ENCODE peak calls at places on chromosomes 11 and 22, in nine cellular contexts. W is neuronal stem cell, O is H7, Z is MG63, E is heart right ventricle, B is BE2C, A is mucosa of descending colon, S is left lung, R is colonic mucosa. I is an unnamed sample.

GRCh38 chr11:82854242-82854641 is 46.0 kb downstream of the PRCP start:
- DNase-seq in S (no peak), R (no peak), O (no peak), B (no peak), Z (no peak), W (no peak), E (no peak), A (no peak), I (no peak)

GRCh38 chr22:27876684-27877083 is 42.4 kb downstream of the PITPNB start:
- DNase-seq in R (no peak), B (no peak), O (no peak), E (no peak), Z (no peak), S (no peak), A (no peak), W (no peak), I (no peak)

GRCh38 chr11:3120071-3120792 is 44.9 kb downstream of the OSBPL5 start:
- DNase-seq in Z (no peak), S (peak; percentile 62), O (peak; percentile 23), E (peak; percentile 12), A (no peak), R (no peak), W (no peak), B (peak; percentile 3), I (no peak)

GRCh38 chr11:120912504-120912903 is 111.4 kb upstream of the TBCEL start:
- DNase-seq in E (no peak), A (peak; percentile 12), S (no peak), W (no peak), R (no peak), Z (no peak), O (peak; percentile 78), B (no peak), I (no peak)

GRCh38 chr11:128500488-128500887 is 86.9 kb downstream of the ETS1 start:
- DNase-seq in Z (no peak), E (no peak), S (no peak), A (no peak), R (no peak), B (no peak), O (no peak), W (no peak), I (no peak)

GRCh38 chr11:58788355-58789023 is 56.0 kb downstream of the GLYATL2 start:
- DNase-seq in R (peak; percentile 45), O (peak; percentile 19), W (peak; percentile 31), Z (peak; percentile 26), E (no peak), B (peak; percentile 28), S (no peak), A (peak; percentile 28), I (no peak)

GRCh38 chr11:16981651-16982194 is 32.5 kb downstream of the PLEKHA7 start:
- DNase-seq in B (no peak), O (peak; percentile 55), S (no peak), A (no peak), W (peak; percentile 76), R (no peak), E (no peak), Z (no peak), I (peak; percentile 3)

GRCh38 chr22:36369004-36369921 is 18.5 kb downstream of the MYH9 start:
- DNase-seq in S (no peak), W (no peak), B (no peak), R (no peak), A (no peak), Z (no peak), E (no peak), O (peak; percentile 65), I (no peak)

GRCh38 chr11:8683115-8683807 is 669 bp downstream of the RPL27A start:
- DNase-seq in E (no peak), W (no peak), S (no peak), Z (no peak), O (no peak), R (no peak), B (no peak), A (no peak), I (no peak)

GRCh38 chr22:29877620-29878019 is 5.4 kb upstream of the MTMR3 start:
- DNase-seq in O (no peak), W (no peak), B (no peak), A (no peak), Z (no peak), R (no peak), S (no peak), E (no peak), I (no peak)

GRCh38 chr11:57311109-57311936 is 13.4 kb downstream of the TNKS1BP1 start:
- DNase-seq in A (peak; percentile 92), S (peak; percentile 94), Z (peak; percentile 99), E (peak; percentile 90), W (peak; percentile 75), O (peak; percentile 99), R (peak; percentile 94), B (peak; percentile 88), I (peak; percentile 79)

GRCh38 chr11:118572914-118573550 is 823 bp downstream of the ARCN1 start:
- DNase-seq in E (no peak), S (no peak), A (peak; percentile 16), W (peak; percentile 11), B (no peak), R (peak; percentile 29), Z (no peak), O (peak; percentile 39), I (no peak)

GRCh38 chr22:36940676-36941075 is 27.2 kb downstream of the CSF2RB start:
- DNase-seq in B (no peak), S (no peak), Z (no peak), R (no peak), E (no peak), A (no peak), W (no peak), O (peak; percentile 30), I (no peak)

GRCh38 chr11:2211113-2211971 is 39.7 kb upstream of the TH start:
- DNase-seq in W (peak; percentile 51), B (no peak), E (peak; percentile 6), R (peak; percentile 78), S (peak; percentile 65), A (peak; percentile 57), O (peak; percentile 38), Z (no peak), I (no peak)

GRCh38 chr22:36977401-36977861 is 41.8 kb downstream of the TST start:
- DNase-seq in E (peak; percentile 63), S (peak; percentile 90), Z (peak; percentile 64), A (peak; percentile 86), W (peak; percentile 40), O (peak; percentile 88), R (peak; percentile 77), B (peak; percentile 84), I (no peak)

GRCh38 chr11:95985174-95985808 is 61.4 kb upstream of the MTMR2 start:
- DNase-seq in B (no peak), Z (no peak), R (no peak), A (no peak), O (no peak), W (no peak), S (no peak), E (no peak), I (no peak)

DNA sequence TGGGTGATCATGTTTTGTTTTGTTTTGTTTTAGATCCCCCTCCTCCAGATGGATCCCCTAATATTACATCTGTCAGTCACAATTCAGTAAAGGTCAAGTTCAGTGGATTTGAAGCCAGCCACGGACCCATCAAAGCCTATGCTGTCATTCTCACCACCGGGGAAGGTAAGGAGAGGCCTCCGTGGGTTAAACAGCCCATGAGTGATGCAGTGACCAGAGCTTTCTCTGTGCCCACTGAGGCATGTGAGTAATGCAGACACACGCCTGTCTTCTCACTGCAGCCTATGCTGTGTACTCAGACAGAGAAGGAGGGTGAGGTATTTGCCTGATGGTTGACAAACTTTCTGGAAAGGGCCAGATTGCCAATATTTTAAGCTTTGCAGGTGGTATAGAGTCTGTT is 73.7 kb upstream of the OR4B1 start:
- DNase-seq in W (no peak), Z (no peak), R (no peak), A (no peak), S (no peak), O (no peak), B (no peak), E (no peak), I (no peak)
- H3K36me3 ChIP-seq in W (peaks cover 57% of the 10 kb centered on the region), Z (peaks cover 60% of the 10 kb centered on the region), R (peaks cover 4% of the 10 kb centered on the region), A (no peaks in the 10 kb centered on the region), S (no peaks in the 10 kb centered on the region), O (no peaks in the 10 kb centered on the region), B (no peaks in the 10 kb centered on the region), E (no peaks in the 10 kb centered on the region), I (peaks cover 15% of the 10 kb centered on the region)

DNA sequence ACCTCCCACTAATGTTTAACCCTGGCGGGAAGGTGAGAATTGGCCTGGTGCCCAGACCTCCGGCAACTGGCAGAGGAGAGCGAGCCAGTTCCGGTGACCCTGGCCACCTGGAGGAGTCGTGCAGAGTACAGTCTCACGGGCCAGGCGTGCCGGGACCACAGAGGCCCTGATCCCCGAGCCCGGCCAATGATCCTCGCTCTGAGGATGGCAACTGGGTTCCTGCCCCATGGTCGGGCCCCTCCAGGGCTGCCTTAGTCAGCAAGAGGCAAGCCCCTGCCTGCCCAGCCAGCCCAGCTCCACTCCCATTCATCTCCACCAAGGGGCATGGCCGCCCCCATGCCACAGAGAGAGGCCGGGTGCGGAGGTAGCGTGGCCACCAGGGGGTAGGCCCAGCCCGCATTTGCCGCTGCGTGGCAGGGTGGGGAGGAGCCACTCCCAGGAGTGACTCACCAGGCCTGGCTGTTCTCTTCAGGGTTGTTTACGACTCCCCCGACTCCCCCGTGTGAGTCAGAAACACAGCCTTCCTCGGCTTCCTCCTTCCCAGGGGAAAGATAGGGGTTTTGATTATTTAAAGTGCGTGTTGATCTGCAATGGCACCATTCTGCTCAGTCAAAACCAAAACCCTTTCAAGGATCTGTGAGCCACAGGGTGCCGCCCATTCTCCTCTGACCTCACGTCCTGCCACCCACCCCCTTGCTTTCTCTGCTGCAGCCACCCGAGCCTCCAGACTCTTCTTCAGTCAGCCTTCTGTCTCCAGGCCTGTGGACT is at the start of gene SLC25A45:
- DNase-seq in E (peak; percentile 90), B (peak; percentile 88), Z (peak; percentile 99), W (no peak), A (peak; percentile 91), O (peak; percentile 89), S (peak; percentile 96), R (peak; percentile 93), I (peak; percentile 94)
- H3K4me3 ChIP-seq in E (peak within 1 kb of the TSS; percentile 65), B (peak within 1 kb of the TSS; percentile 48), Z (peak within 1 kb of the TSS; percentile 30), W (peak within 1 kb of the TSS; percentile 38), A (no peak within 1 kb of the TSS), O (no peak within 1 kb of the TSS), S (peak within 1 kb of the TSS; percentile 37), R (peak within 1 kb of the TSS; percentile 29), I (peak within 1 kb of the TSS; percentile 33)

GRCh38 chr22:19167106-19167869 is 11.2 kb downstream of the SLC25A1 start:
- DNase-seq in E (no peak), Z (no peak), R (no peak), S (no peak), O (no peak), B (no peak), A (no peak), W (no peak), I (no peak)
- H3K36me3 ChIP-seq in E (no peaks in the 10 kb centered on the region), Z (peaks cover 5% of the 10 kb centered on the region), R (no peaks in the 10 kb centered on the region), S (no peaks in the 10 kb centered on the region), O (no peaks in the 10 kb centered on the region), B (no peaks in the 10 kb centered on the region), A (no peaks in the 10 kb centered on the region), W (no peaks in the 10 kb centered on the region), I (no peaks in the 10 kb centered on the region)

DNA sequence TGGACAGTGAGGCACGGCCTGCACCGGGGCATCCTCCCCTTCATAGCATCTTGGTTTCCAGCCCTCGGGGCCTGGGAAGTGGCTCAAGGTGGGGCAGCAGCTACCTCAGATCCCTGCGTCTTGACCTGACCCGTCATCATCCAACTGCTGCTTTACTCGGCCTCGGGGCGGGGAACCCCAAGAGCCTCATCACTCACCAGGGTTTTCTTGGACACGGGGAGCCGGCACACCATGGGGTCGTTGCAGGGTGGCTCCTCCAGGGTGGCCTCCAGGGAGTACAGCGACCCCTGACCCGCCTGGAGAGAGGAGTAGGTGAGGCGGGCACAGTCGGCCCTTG is 651 bp downstream of the CTSF start:
- DNase-seq in R (no peak), O (no peak), S (no peak), B (no peak), E (no peak), A (no peak), W (no peak), Z (no peak), I (no peak)
- H3K4me3 ChIP-seq in R (peak overlapping the region; percentile 73), O (no peak overlapping the region), S (peak overlapping the region; percentile 60), B (peak overlapping the region; percentile 51), E (peak overlapping the region; percentile 69), A (no peak overlapping the region), W (no peak overlapping the region), Z (no peak overlapping the region), I (peak overlapping the region; percentile 45)

GRCh38 chr11:75283391-75283931 is 42.9 kb downstream of the TPBGL start:
- DNase-seq in Z (no peak), W (no peak), A (no peak), B (peak; percentile 84), R (no peak), E (no peak), S (no peak), O (peak; percentile 66), I (no peak)
- H3K36me3 ChIP-seq in Z (no peaks in the 10 kb centered on the region), W (peaks cover 5% of the 10 kb centered on the region), A (no peaks in the 10 kb centered on the region), B (peaks cover 53% of the 10 kb centered on the region), R (peaks cover 1% of the 10 kb centered on the region), E (no peaks in the 10 kb centered on the region), S (no peaks in the 10 kb centered on the region), O (no peaks in the 10 kb centered on the region), I (peaks cover 1% of the 10 kb centered on the region)